ENCODE peak calls at places on chromosome 11, in eight cellular contexts. D, R, O, V, W, C, H and J are unnamed samples.
A peak's percentile ranks its signal among the peaks of the same experiment; 100 is the strongest.

GRCh38 chr11:68956142-68956541 is 24.6 kb downstream of the MRGPRD start:
- DNase-seq in R (no peak), O (peak; percentile 64), C (no peak), W (no peak), H (no peak), D (peak; percentile 69), V (no peak), J (no peak)

GRCh38 chr11:125433454-125434121 is 62.5 kb downstream of the FEZ1 start:
- DNase-seq in C (no peak), R (peak; percentile 29), W (peak; percentile 62), H (no peak), V (no peak), D (no peak), O (peak; percentile 89), J (no peak)

GRCh38 chr11:21115999-21116398 is 446.6 kb downstream of the NELL1 start:
- DNase-seq in O (no peak), H (no peak), C (no peak), W (no peak), V (no peak), D (no peak), R (no peak), J (no peak)

GRCh38 chr11:69700278-69701140 is 3.3 kb downstream of the FGF19 start:
- DNase-seq in R (peak; percentile 71), O (peak; percentile 86), C (no peak), H (no peak), D (peak; percentile 59), V (no peak), W (no peak), J (no peak)

GRCh38 chr11:66386171-66387069 is 14.9 kb upstream of the SLC29A2 start:
- DNase-seq in R (peak; percentile 91), O (peak; percentile 97), W (peak; percentile 84), V (peak; percentile 94), H (peak; percentile 75), C (peak; percentile 81), D (peak; percentile 92), J (peak; percentile 57)

GRCh38 chr11:110134120-110134519 is 40.9 kb downstream of the ZC3H12C start:
- DNase-seq in H (no peak), D (no peak), W (no peak), C (no peak), O (no peak), V (no peak), R (no peak), J (no peak)

GRCh38 chr11:82883853-82884252 is 16.4 kb downstream of the PRCP start:
- DNase-seq in V (no peak), O (no peak), W (no peak), C (no peak), R (no peak), D (no peak), H (no peak), J (no peak)

GRCh38 chr11:20647976-20648565 is 21.3 kb upstream of the NELL1 start:
- DNase-seq in V (no peak), W (peak; percentile 37), C (peak; percentile 51), H (no peak), D (no peak), R (peak; percentile 36), O (peak; percentile 75), J (peak; percentile 30)

GRCh38 chr11:103016031-103016430 is 60.5 kb upstream of the MMP13 start:
- DNase-seq in C (no peak), R (no peak), W (no peak), O (no peak), V (no peak), D (no peak), H (no peak), J (no peak)

GRCh38 chr11:29962243-29962642 is 54.6 kb downstream of the KCNA4 start:
- DNase-seq in C (no peak), H (peak; percentile 13), D (no peak), O (peak; percentile 87), R (no peak), V (no peak), W (peak; percentile 1), J (no peak)

DNA sequence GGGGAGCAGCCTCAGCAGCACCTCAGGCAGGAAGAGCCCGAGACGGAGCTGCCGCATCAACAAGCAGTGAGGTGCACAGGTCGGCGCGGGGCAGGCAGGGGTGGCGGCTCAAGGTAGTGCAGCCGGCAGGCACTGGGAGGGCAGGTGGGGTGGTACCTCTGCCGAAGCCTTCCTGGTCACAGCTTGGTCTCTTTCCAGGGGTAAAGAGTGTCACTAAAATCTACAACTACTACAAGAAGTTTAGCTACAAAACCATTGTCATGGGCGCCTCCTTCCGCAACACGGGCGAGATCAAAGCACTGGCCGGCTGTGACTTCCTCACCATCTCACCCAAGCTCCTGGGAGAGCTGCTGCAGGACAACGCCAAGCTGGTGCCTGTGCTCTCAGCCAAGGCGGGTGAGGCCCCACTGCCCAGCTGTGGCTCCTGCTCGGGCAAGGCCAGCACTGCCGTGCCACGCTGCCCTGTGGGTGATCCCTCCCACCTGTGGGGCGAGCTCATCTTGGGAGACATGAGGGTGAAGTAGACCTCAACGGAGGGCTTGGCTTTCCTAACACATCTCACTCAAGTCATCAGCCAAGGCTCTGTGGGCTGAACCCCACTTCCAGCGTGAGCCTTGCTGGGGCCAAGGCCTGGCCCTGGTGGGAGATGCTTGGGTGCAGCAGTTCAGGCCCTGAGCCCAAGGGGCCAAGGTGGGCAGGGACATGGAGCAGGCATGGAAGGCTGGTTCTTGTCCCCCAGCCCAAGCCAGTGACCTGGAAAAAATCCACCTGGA is 13.6 kb downstream of the GATD1 start:
- DNase-seq in C (no peak), V (no peak), O (no peak), D (no peak), W (no peak), R (no peak), H (no peak), J (no peak)
- TF ChIP-seq POLR2AphosphoS5 in C (peak; percentile 16), V (no peak), O (peak; percentile 10), D (no peak), W (peak; percentile 24), R (no peak), H (peak; percentile 54), J (peak; percentile 38)

DNA sequence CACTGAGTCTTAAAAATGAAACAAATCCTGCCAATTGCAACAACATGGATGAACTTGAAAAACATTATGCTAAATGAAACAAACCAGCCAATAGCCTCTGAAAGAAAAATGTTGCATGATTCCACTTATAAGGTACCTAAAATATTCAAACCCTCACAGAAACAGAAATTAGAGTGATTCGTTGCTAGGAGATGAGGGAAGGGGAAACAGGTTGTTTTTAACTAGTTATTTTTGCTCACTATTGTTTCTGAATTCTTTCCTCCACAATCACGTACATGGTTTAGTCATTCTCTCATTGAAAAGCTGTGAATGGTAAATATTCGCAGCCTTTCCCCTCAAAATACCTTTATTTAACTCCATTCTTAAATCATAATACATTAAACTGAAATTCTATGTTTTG is 14.0 kb upstream of the TYR start:
- DNase-seq in D (no peak), O (no peak), V (no peak), W (no peak), R (no peak), C (no peak), H (no peak), J (no peak)
- TF ChIP-seq POLR2AphosphoS5 in D (no peak), O (no peak), V (no peak), W (no peak), R (no peak), C (no peak), H (no peak), J (no peak)

DNA sequence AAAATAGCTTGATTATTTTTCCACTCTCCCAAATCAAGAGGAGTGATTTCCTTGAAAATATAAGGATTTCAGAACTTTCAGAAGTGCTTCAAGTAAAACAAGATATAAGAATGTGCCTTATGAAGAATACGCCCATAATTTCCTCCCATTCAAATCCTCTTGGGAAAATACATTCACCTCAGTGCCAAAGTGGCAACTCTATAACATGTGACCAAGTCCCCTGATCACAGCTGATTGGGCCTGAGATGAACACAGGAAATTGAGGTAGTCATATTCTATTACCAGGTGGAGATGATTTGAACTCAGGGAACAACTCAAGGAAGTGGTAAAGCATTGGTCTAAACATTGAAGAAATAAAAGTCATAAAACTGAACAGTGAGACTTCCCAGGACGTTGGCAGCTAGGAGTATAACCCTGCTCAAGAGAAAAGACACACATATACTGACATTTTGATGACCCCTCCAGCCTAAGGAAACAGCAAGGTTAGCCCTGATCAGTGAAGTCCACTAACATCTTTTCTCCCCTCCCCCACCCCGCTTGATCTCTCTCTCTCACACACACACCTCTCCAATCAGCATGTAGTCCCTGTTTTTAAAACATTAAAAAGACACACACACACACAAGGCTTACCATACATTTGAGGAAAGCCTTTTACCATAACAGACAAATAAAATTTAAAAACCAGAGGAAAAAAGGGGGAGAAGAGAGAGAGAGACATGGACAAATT is 70.7 kb upstream of the TEAD1 start:
- DNase-seq in O (no peak), D (no peak), C (no peak), V (no peak), H (no peak), R (no peak), W (no peak), J (no peak)
- TF ChIP-seq POLR2AphosphoS5 in O (no peak), D (peak; percentile 77), C (no peak), V (no peak), H (no peak), R (no peak), W (no peak), J (no peak)

GRCh38 chr11:114040706-114041211 is 18.8 kb upstream of the ZBTB16 start:
- DNase-seq in D (peak; percentile 77), R (peak; percentile 46), H (no peak), C (no peak), O (no peak), V (no peak), W (no peak), J (no peak)
- TF ChIP-seq POLR2AphosphoS5 in D (peak; percentile 75), R (peak; percentile 14), H (no peak), C (no peak), O (no peak), V (no peak), W (no peak), J (no peak)